ENCODE peak calls at places on chromosome 6, in eight cellular contexts. D is retinal pigment epithelial cell, I is bronchial epithelial cell, Y is fibroblast of pulmonary artery, V is neural progenitor cell, X is cardiac muscle cell, R is choroid plexus epithelial cell, A is breast epithelium. T is an unnamed sample.

GRCh38 chr6:34462561-34462971 is 3.3 kb upstream of the PACSIN1 start:
- DNase-seq in D (no peak), I (no peak), Y (peak), V (peak), X (peak), R (peak), A (no peak), T (peak)

GRCh38 chr6:101830501-101831031 is 437.1 kb downstream of the GRIK2 start:
- DNase-seq in D (peak), I (peak), Y (peak), V (no peak), X (no peak), R (peak), A (no peak), T (no peak)

GRCh38 chr6:21999012-21999528 is 297.8 kb downstream of the PRL start:
- DNase-seq in D (peak), I (peak), Y (peak), V (no peak), X (no peak), R (peak), A (no peak), T (peak)

GRCh38 chr6:123908813-123909212 is 105.1 kb downstream of the NKAIN2 start:
- DNase-seq in D (no peak), I (no peak), Y (no peak), V (no peak), X (no peak), R (no peak), A (no peak), T (no peak)

GRCh38 chr6:128807577-128807976 is 75.4 kb upstream of the LAMA2 start:
- DNase-seq in D (no peak), I (peak), Y (peak), V (peak), X (peak), R (peak), A (no peak), T (peak)

GRCh38 chr6:79712616-79713015 is 81.5 kb downstream of the SH3BGRL2 start:
- DNase-seq in D (no peak), I (no peak), Y (no peak), V (no peak), X (no peak), R (no peak), A (no peak), T (no peak)

GRCh38 chr6:98016565-98016964 is 733.5 kb upstream of the MMS22L start:
- DNase-seq in D (no peak), I (no peak), Y (no peak), V (no peak), X (no peak), R (no peak), A (no peak), T (no peak)

GRCh38 chr6:24274441-24275083 is 83.3 kb downstream of the DCDC2 start:
- DNase-seq in D (no peak), I (peak), Y (peak), V (peak), X (peak), R (peak), A (no peak), T (peak)

GRCh38 chr6:15368186-15368585 is 122.3 kb downstream of the JARID2 start:
- DNase-seq in D (no peak), I (no peak), Y (no peak), V (no peak), X (no peak), R (no peak), A (no peak), T (no peak)

GRCh38 chr6:39923394-39923793 is 10.9 kb downstream of the MOCS1 start:
- DNase-seq in D (no peak), I (peak), Y (no peak), V (no peak), X (no peak), R (no peak), A (peak), T (no peak)

GRCh38 chr6:93416575-93417420 is 2.6 kb downstream of the EPHA7 start:
- DNase-seq in D (no peak), I (no peak), Y (peak), V (peak), X (peak), R (peak), A (peak), T (peak)

GRCh38 chr6:24520929-24521546 is 26.3 kb downstream of the ALDH5A1 start:
- DNase-seq in D (no peak), I (peak), Y (peak), V (peak), X (peak), R (peak), A (no peak), T (peak)

GRCh38 chr6:26053929-26054658 is 33.1 kb upstream of the HFE start:
- DNase-seq in D (no peak), I (peak), Y (no peak), V (no peak), X (no peak), R (peak), A (no peak), T (peak)

GRCh38 chr6:65819152-65819551 is 112.1 kb upstream of the EYS start:
- DNase-seq in D (no peak), I (peak), Y (no peak), V (no peak), X (no peak), R (no peak), A (no peak), T (no peak)

GRCh38 chr6:89566011-89566775 is 72.4 kb downstream of the LYRM2 start:
- DNase-seq in D (no peak), I (no peak), Y (no peak), V (peak), X (no peak), R (no peak), A (no peak), T (no peak)

GRCh38 chr6:27076116-27076515 is 171.4 kb upstream of the PRSS16 start:
- DNase-seq in D (no peak), I (no peak), Y (no peak), V (no peak), X (no peak), R (no peak), A (no peak), T (no peak)

GRCh38 chr6:107348224-107348623 is 111.1 kb downstream of the PDSS2 start:
- DNase-seq in D (no peak), I (peak), Y (no peak), V (no peak), X (no peak), R (peak), A (no peak), T (no peak)

GRCh38 chr6:35352735-35353134 is 10.4 kb downstream of the PPARD start:
- DNase-seq in D (no peak), I (no peak), Y (no peak), V (no peak), X (no peak), R (no peak), A (no peak), T (no peak)

GRCh38 chr6:14975124-14975815 is 270.6 kb upstream of the JARID2 start:
- DNase-seq in D (no peak), I (no peak), Y (peak), V (peak), X (no peak), R (peak), A (no peak), T (peak)

GRCh38 chr6:158174514-158174913 is 6.4 kb downstream of the GTF2H5 start:
- DNase-seq in D (peak), I (peak), Y (peak), V (no peak), X (no peak), R (peak), A (no peak), T (peak)
- H3K4me3 ChIP-seq in D (no peak), I (no peak), Y (no peak), V (no peak), X (no peak), R (no peak), A (no peak), T (no peak)

GRCh38 chr6:147220345-147220744 is 16.1 kb downstream of the STXBP5 start:
- DNase-seq in D (no peak), I (no peak), Y (no peak), V (no peak), X (no peak), R (no peak), A (no peak), T (no peak)

GRCh38 chr6:147223751-147224150 is 19.5 kb downstream of the STXBP5 start:
- DNase-seq in D (no peak), I (no peak), Y (no peak), V (no peak), X (no peak), R (no peak), A (no peak), T (peak)

GRCh38 chr6:147221739-147222138 is 17.5 kb downstream of the STXBP5 start:
- DNase-seq in D (no peak), I (no peak), Y (no peak), V (no peak), X (no peak), R (no peak), A (no peak), T (no peak)

GRCh38 chr6:147219463-147219862 is 15.2 kb downstream of the STXBP5 start:
- DNase-seq in D (no peak), I (no peak), Y (no peak), V (no peak), X (no peak), R (no peak), A (no peak), T (no peak)

GRCh38 chr6:147222160-147222838 is 18.1 kb downstream of the STXBP5 start:
- DNase-seq in D (peak), I (peak), Y (peak), V (no peak), X (peak), R (peak), A (no peak), T (peak)
- TF ChIP-seq CTCF in D (peak), I (peak), Y (peak), V (peak), X (peak), R (peak), A (peak), T (peak)

GRCh38 chr6:111361648-111362047 is 121.4 kb downstream of the REV3L start:
- DNase-seq in D (no peak), I (peak), Y (peak), V (peak), X (peak), R (peak), A (no peak), T (peak)
- H3K4me3 ChIP-seq in D (no peak), I (no peak), Y (no peak), V (no peak), X (no peak), R (no peak), A (no peak), T (no peak)

GRCh38 chr6:160293844-160294243 is 35.2 kb upstream of the SLC22A2 start:
- DNase-seq in D (no peak), I (peak), Y (no peak), V (peak), X (no peak), R (no peak), A (no peak), T (no peak)
- TF ChIP-seq CTCF in D (no peak), I (no peak), Y (no peak), V (no peak), X (no peak), R (no peak), A (no peak), T (no peak)

GRCh38 chr6:43129434-43130194 is 41.5 kb upstream of the SRF start:
- DNase-seq in D (no peak), I (no peak), Y (peak), V (peak), X (peak), R (peak), A (no peak), T (peak)
- H3K4me3 ChIP-seq in D (no peak), I (no peak), Y (no peak), V (no peak), X (no peak), R (no peak), A (no peak), T (no peak)